ENCODE peak calls at places on chromosome 17, in nine cellular contexts. V is NB4; O is stimulated activated CD4-positive, alpha-beta T cell treated with anti-CD3 and anti-CD28 coated beads, Interleukin-15, amount 100 ng/mL, for 1 hour; G is effector CD4-positive, alpha-beta T cell; R is tibial artery; L is GDM1; C is central memory CD4-positive, alpha-beta T cell; Q is CD14-positive monocyte; Z is HFFc6. E is an unnamed sample.

GRCh38 chr17:19904924-19905323 is 37.2 kb upstream of the ULK2 start:
- DNase-seq in O (no peak), R (peak), Z (no peak), L (no peak), V (no peak), C (no peak), G (no peak), Q (peak), E (no peak)

GRCh38 chr17:72816406-72816805 is 276.1 kb downstream of the SLC39A11 start:
- DNase-seq in O (no peak), G (no peak), Q (no peak), V (no peak), L (no peak), R (no peak), Z (no peak), C (no peak), E (no peak)

GRCh38 chr17:78341559-78342437 is 18.1 kb downstream of the SOCS3 start:
- DNase-seq in V (no peak), L (no peak), C (no peak), R (peak), Q (no peak), O (no peak), G (no peak), Z (peak), E (no peak)

GRCh38 chr17:31690118-31690517 is 168.9 kb downstream of the COPRS start:
- DNase-seq in V (no peak), R (no peak), G (no peak), L (no peak), Q (no peak), O (no peak), Z (peak), C (no peak), E (no peak)

GRCh38 chr17:76659928-76660614 is 16.5 kb upstream of the ST6GALNAC1 start:
- DNase-seq in Z (no peak), Q (peak), R (peak), G (no peak), L (no peak), C (peak), O (no peak), V (peak), E (peak)

GRCh38 chr17:78383725-78384471 is 5.4 kb downstream of the PGS1 start:
- DNase-seq in R (peak), Q (peak), L (peak), V (peak), Z (peak), O (no peak), C (no peak), G (no peak), E (no peak)

GRCh38 chr17:29292992-29293889 is 707 bp downstream of the NUFIP2 start:
- DNase-seq in L (peak), G (peak), Q (peak), R (peak), C (peak), Z (peak), O (peak), V (peak), E (peak)

GRCh38 chr17:18992454-18993130 is 12.0 kb downstream of the FAM83G start:
- DNase-seq in Q (no peak), C (peak), V (no peak), Z (no peak), R (no peak), L (peak), G (no peak), O (no peak), E (no peak)

GRCh38 chr17:57999496-58000017 is 7.5 kb downstream of the SRSF1 start:
- DNase-seq in O (no peak), Q (no peak), V (peak), Z (peak), L (peak), G (peak), C (peak), R (no peak), E (peak)

GRCh38 chr17:6559753-6560215 is 3.4 kb upstream of the PITPNM3 start:
- DNase-seq in Q (peak), R (no peak), G (no peak), L (no peak), V (no peak), C (no peak), O (no peak), Z (no peak), E (no peak)

GRCh38 chr17:57391076-57391825 is 134.9 kb downstream of the MSI2 start:
- DNase-seq in G (no peak), C (no peak), Q (no peak), V (no peak), L (no peak), R (no peak), Z (no peak), O (no peak), E (no peak)

GRCh38 chr17:72590382-72590781 is 469.6 kb downstream of the SOX9 start:
- DNase-seq in Z (peak), V (no peak), R (no peak), Q (no peak), O (no peak), L (no peak), G (no peak), C (no peak), E (no peak)

GRCh38 chr17:35568561-35568960 is 7.9 kb upstream of the SLFN14 start:
- DNase-seq in G (peak), R (no peak), O (no peak), V (peak), Z (peak), Q (peak), C (peak), L (no peak), E (peak)

E was measured in OCI-M1.